ENCODE peak calls at places on chromosomes 1 and 21, in ten cellular contexts. R is NAMALWA, G is NCI-H524 treated with DMSO at 0.1 percent for 48 hours, E is PC-3, O is GM03348, X is NCI-H226, C is T1000, K is D721Med, L is iPS-NIHi11, S is neural crest cell. T is an unnamed sample.

GRCh38 chr1:12100071-12100470 is 37.0 kb downstream of the TNFRSF8 start:
- DNase-seq in R (no peak), G (no peak), E (peak), O (no peak), X (peak), C (no peak), K (no peak), L (no peak), S (no peak), T (no peak)

GRCh38 chr1:19312782-19313635 is 883 bp downstream of the SLC66A1 start:
- DNase-seq in R (no peak), G (no peak), E (no peak), O (no peak), X (no peak), C (no peak), K (no peak), L (no peak), S (no peak), T (no peak)

GRCh38 chr1:206502403-206502802 is 4.9 kb upstream of the RASSF5 start:
- DNase-seq in R (no peak), G (no peak), E (no peak), O (no peak), X (no peak), C (no peak), K (no peak), L (no peak), S (no peak), T (no peak)

GRCh38 chr1:245915851-245916250 is 591.2 kb downstream of the SMYD3 start:
- DNase-seq in R (no peak), G (no peak), E (no peak), O (no peak), X (no peak), C (no peak), K (no peak), L (no peak), S (no peak), T (no peak)

GRCh38 chr1:157770442-157771043 is 6.4 kb downstream of the FCRL2 start:
- DNase-seq in R (peak), G (no peak), E (peak), O (no peak), X (no peak), C (no peak), K (no peak), L (peak), S (no peak), T (no peak)

GRCh38 chr1:12552951-12553921 is 64.8 kb downstream of the DHRS3 start:
- DNase-seq in R (no peak), G (no peak), E (no peak), O (no peak), X (no peak), C (no peak), K (no peak), L (no peak), S (no peak), T (no peak)

GRCh38 chr1:10444795-10445397 is 4.9 kb upstream of the CORT start:
- DNase-seq in R (no peak), G (no peak), E (no peak), O (no peak), X (no peak), C (no peak), K (no peak), L (no peak), S (no peak), T (no peak)

GRCh38 chr1:201576914-201577313 is 38.0 kb downstream of the NAV1 start:
- DNase-seq in R (no peak), G (no peak), E (no peak), O (no peak), X (no peak), C (no peak), K (no peak), L (no peak), S (no peak), T (no peak)

GRCh38 chr21:45510466-45510955 is 31.7 kb downstream of the SLC19A1 start:
- DNase-seq in R (no peak), G (no peak), E (no peak), O (no peak), X (no peak), C (no peak), K (no peak), L (no peak), S (no peak), T (no peak)

GRCh38 chr1:41282679-41283317 is 40.7 kb upstream of the SCMH1 start:
- DNase-seq in R (peak), G (peak), E (peak), O (peak), X (no peak), C (no peak), K (peak), L (peak), S (peak), T (no peak)

GRCh38 chr1:210850556-210850955 is 283.4 kb downstream of the KCNH1 start:
- DNase-seq in R (no peak), G (no peak), E (no peak), O (no peak), X (no peak), C (no peak), K (no peak), L (no peak), S (no peak), T (no peak)

GRCh38 chr1:112618114-112618720 is 724 bp downstream of the ST7L start:
- DNase-seq in R (peak), G (no peak), E (no peak), O (peak), X (no peak), C (no peak), K (no peak), L (peak), S (no peak), T (no peak)

GRCh38 chr1:53582211-53583020 is 123.2 kb downstream of the DMRTB1 start:
- DNase-seq in R (no peak), G (peak), E (no peak), O (no peak), X (no peak), C (no peak), K (no peak), L (no peak), S (no peak), T (no peak)

GRCh38 chr1:181779343-181779742 is 282.2 kb downstream of the ZNF648 start:
- DNase-seq in R (no peak), G (no peak), E (no peak), O (no peak), X (no peak), C (no peak), K (no peak), L (peak), S (no peak), T (no peak)

GRCh38 chr1:63124666-63125191 is 197.6 kb upstream of the FOXD3 start:
- DNase-seq in R (no peak), G (no peak), E (peak), O (peak), X (no peak), C (no peak), K (no peak), L (no peak), S (no peak), T (no peak)

GRCh38 chr1:181350146-181350545 is 133.2 kb upstream of the CACNA1E start:
- DNase-seq in R (no peak), G (no peak), E (no peak), O (no peak), X (no peak), C (no peak), K (no peak), L (no peak), S (no peak), T (no peak)

GRCh38 chr1:57423135-57424131 is at the start of gene DAB1:
- DNase-seq in R (no peak), G (no peak), E (no peak), O (peak), X (no peak), C (peak), K (no peak), L (peak), S (peak), T (peak)

GRCh38 chr1:238257018-238257417 is 366.3 kb upstream of the ZP4 start:
- DNase-seq in R (no peak), G (no peak), E (no peak), O (no peak), X (no peak), C (no peak), K (no peak), L (no peak), S (no peak), T (no peak)

GRCh38 chr1:111989531-111990025 is at the start of gene KCND3:
- DNase-seq in R (no peak), G (no peak), E (no peak), O (peak), X (peak), C (no peak), K (no peak), L (peak), S (peak), T (peak)

GRCh38 chr1:21961799-21962198 is 15.0 kb upstream of the CELA3B start:
- DNase-seq in R (no peak), G (no peak), E (no peak), O (no peak), X (no peak), C (no peak), K (no peak), L (no peak), S (no peak), T (no peak)

GRCh38 chr21:35226302-35226701 is 177.2 kb upstream of the RUNX1 start:
- DNase-seq in R (no peak), G (no peak), E (peak), O (no peak), X (peak), C (no peak), K (no peak), L (no peak), S (no peak), T (no peak)

GRCh38 chr1:116497660-116498059 is 73.2 kb downstream of the CD58 start:
- DNase-seq in R (no peak), G (no peak), E (no peak), O (peak), X (no peak), C (no peak), K (no peak), L (no peak), S (no peak), T (no peak)

GRCh38 chr1:218459878-218460277 is 114.7 kb downstream of the TGFB2 start:
- DNase-seq in R (no peak), G (no peak), E (peak), O (peak), X (peak), C (peak), K (no peak), L (peak), S (no peak), T (no peak)

GRCh38 chr21:44931137-44931500 is 8.7 kb upstream of the SLX9 start:
- DNase-seq in R (peak), G (no peak), E (peak), O (peak), X (no peak), C (no peak), K (no peak), L (no peak), S (no peak), T (peak)

GRCh38 chr1:60984066-60984799 is 98.1 kb upstream of the NFIA start:
- DNase-seq in R (no peak), G (no peak), E (peak), O (peak), X (no peak), C (no peak), K (no peak), L (no peak), S (no peak), T (peak)

GRCh38 chr1:187903223-187903622 is 1074.5 kb downstream of the PLA2G4A start:
- DNase-seq in R (no peak), G (no peak), E (no peak), O (no peak), X (no peak), C (no peak), K (no peak), L (no peak), S (no peak), T (no peak)